ENCODE peak calls at places on chromosomes 7 and 10, in six cellular contexts. One of them, this sample, is unnamed.

GRCh38 chr10:91514025-91514424 is 103.9 kb downstream of the HECTD2 start:
- DNase-seq in H1: no peak
- DNase-seq in GM12892: no peak
- DNase-seq in K562: no peak
- DNase-seq in GM12878: no peak
- DNase-seq in HepG2: no peak
- DNase-seq in this sample: no peak

GRCh38 chr7:55439627-55440026 is 74.5 kb downstream of the LANCL2 start:
- DNase-seq in HepG2: no peak
- DNase-seq in K562: no peak
- DNase-seq in GM12878: no peak
- DNase-seq in GM12892: no peak
- DNase-seq in H1: no peak
- DNase-seq in this sample: no peak

GRCh38 chr10:98675902-98676301 is 229.2 kb upstream of the HPS1 start:
- DNase-seq in H1: no peak
- DNase-seq in K562: no peak
- DNase-seq in HepG2: no peak
- DNase-seq in GM12892: no peak
- DNase-seq in GM12878: peak; percentile 3
- DNase-seq in this sample: no peak

GRCh38 chr7:98287486-98287959 is 6.0 kb downstream of the BRI3 start:
- DNase-seq in HepG2: peak; percentile 11
- DNase-seq in K562: peak; percentile 64
- DNase-seq in H1: peak; percentile 75
- DNase-seq in GM12878: no peak
- DNase-seq in GM12892: no peak
- DNase-seq in this sample: no peak

GRCh38 chr10:43980313-43980712 is 331.6 kb upstream of the ZNF32 start:
- DNase-seq in K562: no peak
- DNase-seq in GM12878: no peak
- DNase-seq in HepG2: no peak
- DNase-seq in GM12892: no peak
- DNase-seq in H1: no peak
- DNase-seq in this sample: no peak

GRCh38 chr7:158366916-158367633 is 220.5 kb downstream of the PTPRN2 start:
- DNase-seq in H1: no peak
- DNase-seq in K562: no peak
- DNase-seq in GM12892: no peak
- DNase-seq in HepG2: no peak
- DNase-seq in GM12878: no peak
- DNase-seq in this sample: no peak

GRCh38 chr7:129188892-129189660 is 643 bp downstream of the SMO start:
- DNase-seq in GM12892: peak; percentile 42
- DNase-seq in H1: peak; percentile 72
- DNase-seq in GM12878: no peak
- DNase-seq in K562: no peak
- DNase-seq in HepG2: no peak
- DNase-seq in this sample: no peak

GRCh38 chr10:132548106-132548823 is 10.7 kb downstream of the INPP5A start:
- DNase-seq in HepG2: no peak
- DNase-seq in K562: no peak
- DNase-seq in H1: no peak
- DNase-seq in GM12878: no peak
- DNase-seq in GM12892: no peak
- DNase-seq in this sample: no peak

GRCh38 chr7:105268056-105268455 is 120.7 kb downstream of the SRPK2 start:
- DNase-seq in K562: no peak
- DNase-seq in GM12892: no peak
- DNase-seq in H1: no peak
- DNase-seq in HepG2: no peak
- DNase-seq in GM12878: no peak
- DNase-seq in this sample: no peak

GRCh38 chr7:155885162-155886160 is 73.2 kb upstream of the SHH start:
- DNase-seq in K562: no peak
- DNase-seq in GM12892: no peak
- DNase-seq in H1: no peak
- DNase-seq in GM12878: no peak
- DNase-seq in HepG2: no peak
- DNase-seq in this sample: no peak

GRCh38 chr10:31352436-31353226 is 33.6 kb downstream of the ZEB1 start:
- DNase-seq in H1: no peak
- DNase-seq in GM12878: no peak
- DNase-seq in K562: no peak
- DNase-seq in GM12892: no peak
- DNase-seq in HepG2: no peak
- DNase-seq in this sample: no peak

GRCh38 chr10:31358688-31359330 is 39.8 kb downstream of the ZEB1 start:
- DNase-seq in GM12878: no peak
- DNase-seq in H1: no peak
- DNase-seq in HepG2: no peak
- DNase-seq in GM12892: no peak
- DNase-seq in K562: no peak
- DNase-seq in this sample: no peak

GRCh38 chr10:31350891-31351290 is 31.9 kb downstream of the ZEB1 start:
- DNase-seq in GM12892: no peak
- DNase-seq in K562: no peak
- DNase-seq in HepG2: no peak
- DNase-seq in GM12878: no peak
- DNase-seq in H1: no peak
- DNase-seq in this sample: no peak

GRCh38 chr10:31347705-31348104 is 28.7 kb downstream of the ZEB1 start:
- DNase-seq in K562: no peak
- DNase-seq in H1: no peak
- DNase-seq in GM12892: no peak
- DNase-seq in GM12878: no peak
- DNase-seq in HepG2: no peak
- DNase-seq in this sample: no peak

DNA sequence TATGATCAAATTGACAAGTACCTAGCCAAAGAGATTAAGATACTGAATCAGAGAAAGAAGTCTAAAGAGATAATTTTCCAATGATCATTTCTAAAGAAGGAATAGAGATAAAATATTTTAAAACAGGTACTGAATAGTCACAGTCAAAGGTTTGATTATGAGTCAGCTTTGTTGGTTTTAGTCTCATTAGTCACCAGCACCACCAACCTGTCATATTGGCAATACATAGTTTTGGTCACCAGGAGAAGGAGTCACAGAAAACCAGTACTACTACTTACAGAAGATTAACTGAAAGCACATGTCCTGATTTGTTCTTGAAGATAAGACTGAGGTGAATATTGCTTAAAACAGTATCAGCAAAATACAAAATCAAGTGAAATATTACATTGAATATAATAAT is 34.6 kb downstream of the ZEB1 start:
- DNase-seq in GM12892: no peak
- DNase-seq in K562: no peak
- DNase-seq in HepG2: peak; percentile 46
- DNase-seq in GM12878: peak; percentile 73
- DNase-seq in H1: no peak
- DNase-seq in this sample: no peak
- TF ChIP-seq TAF1 in GM12892: no peak
- TF ChIP-seq TAF1 in K562: no peak
- TF ChIP-seq TAF1 in HepG2: no peak
- TF ChIP-seq TAF1 in GM12878: no peak
- TF ChIP-seq TAF1 in H1: no peak
- TF ChIP-seq TAF1 in this sample: no peak

GRCh38 chr10:22316286-22317120 is at the start of gene COMMD3:
- DNase-seq in HepG2: peak; percentile 58
- DNase-seq in K562: peak; percentile 80
- DNase-seq in GM12892: no peak
- DNase-seq in H1: peak; percentile 87
- DNase-seq in GM12878: peak; percentile 40
- DNase-seq in this sample: no peak
- TF ChIP-seq POLR2A in HepG2: peak; percentile 90
- TF ChIP-seq POLR2A in K562: peak; percentile 89
- TF ChIP-seq POLR2A in GM12892: peak; percentile 94
- TF ChIP-seq POLR2A in H1: no peak
- TF ChIP-seq POLR2A in GM12878: peak; percentile 94
- TF ChIP-seq POLR2A in this sample: peak; percentile 84

GRCh38 chr10:102753724-102754123 is 10.0 kb downstream of the WBP1L start:
- DNase-seq in HepG2: no peak
- DNase-seq in K562: no peak
- DNase-seq in GM12878: no peak
- DNase-seq in H1: no peak
- DNase-seq in GM12892: no peak
- DNase-seq in this sample: no peak

GRCh38 chr10:102752266-102752930 is 8.7 kb downstream of the WBP1L start:
- DNase-seq in GM12892: no peak
- DNase-seq in GM12878: no peak
- DNase-seq in H1: no peak
- DNase-seq in HepG2: peak; percentile 51
- DNase-seq in K562: no peak
- DNase-seq in this sample: no peak

GRCh38 chr10:102758226-102758932 is 14.6 kb downstream of the WBP1L start:
- DNase-seq in H1: no peak
- DNase-seq in HepG2: no peak
- DNase-seq in K562: no peak
- DNase-seq in GM12892: no peak
- DNase-seq in GM12878: no peak
- DNase-seq in this sample: no peak

GRCh38 chr10:102757323-102757722 is 13.6 kb downstream of the WBP1L start:
- DNase-seq in GM12892: no peak
- DNase-seq in HepG2: no peak
- DNase-seq in GM12878: no peak
- DNase-seq in K562: no peak
- DNase-seq in H1: no peak
- DNase-seq in this sample: no peak

GRCh38 chr10:102752934-102753664 is 9.4 kb downstream of the WBP1L start:
- DNase-seq in GM12892: no peak
- DNase-seq in GM12878: peak; percentile 19
- DNase-seq in H1: no peak
- DNase-seq in HepG2: peak; percentile 63
- DNase-seq in K562: no peak
- DNase-seq in this sample: no peak
- TF ChIP-seq POLR2AphosphoS5 in GM12892: no peak
- TF ChIP-seq POLR2AphosphoS5 in GM12878: no peak
- TF ChIP-seq POLR2AphosphoS5 in H1: no peak
- TF ChIP-seq POLR2AphosphoS5 in HepG2: no peak
- TF ChIP-seq POLR2AphosphoS5 in K562: no peak
- TF ChIP-seq POLR2AphosphoS5 in this sample: no peak

GRCh38 chr7:22665816-22666375 is 61.1 kb upstream of the IL6 start:
- DNase-seq in K562: no peak
- DNase-seq in GM12892: no peak
- DNase-seq in HepG2: no peak
- DNase-seq in GM12878: no peak
- DNase-seq in H1: no peak
- DNase-seq in this sample: no peak

GRCh38 chr7:22664988-22665798 is 61.8 kb upstream of the IL6 start:
- DNase-seq in K562: peak; percentile 38
- DNase-seq in H1: no peak
- DNase-seq in GM12892: no peak
- DNase-seq in HepG2: no peak
- DNase-seq in GM12878: no peak
- DNase-seq in this sample: no peak

GRCh38 chr7:22667562-22668239 is 59.3 kb upstream of the IL6 start:
- DNase-seq in HepG2: no peak
- DNase-seq in H1: no peak
- DNase-seq in GM12892: no peak
- DNase-seq in GM12878: no peak
- DNase-seq in K562: no peak
- DNase-seq in this sample: no peak

GRCh38 chr7:22667187-22667561 is 59.8 kb upstream of the IL6 start:
- DNase-seq in GM12878: no peak
- DNase-seq in H1: no peak
- DNase-seq in GM12892: no peak
- DNase-seq in K562: no peak
- DNase-seq in HepG2: no peak
- DNase-seq in this sample: no peak

GRCh38 chr7:22666732-22667131 is 60.3 kb upstream of the IL6 start:
- DNase-seq in HepG2: no peak
- DNase-seq in K562: no peak
- DNase-seq in H1: no peak
- DNase-seq in GM12878: no peak
- DNase-seq in GM12892: no peak
- DNase-seq in this sample: no peak
- TF ChIP-seq TAF1 in HepG2: no peak
- TF ChIP-seq TAF1 in K562: no peak
- TF ChIP-seq TAF1 in H1: no peak
- TF ChIP-seq TAF1 in GM12878: no peak
- TF ChIP-seq TAF1 in GM12892: no peak
- TF ChIP-seq TAF1 in this sample: no peak

DNA sequence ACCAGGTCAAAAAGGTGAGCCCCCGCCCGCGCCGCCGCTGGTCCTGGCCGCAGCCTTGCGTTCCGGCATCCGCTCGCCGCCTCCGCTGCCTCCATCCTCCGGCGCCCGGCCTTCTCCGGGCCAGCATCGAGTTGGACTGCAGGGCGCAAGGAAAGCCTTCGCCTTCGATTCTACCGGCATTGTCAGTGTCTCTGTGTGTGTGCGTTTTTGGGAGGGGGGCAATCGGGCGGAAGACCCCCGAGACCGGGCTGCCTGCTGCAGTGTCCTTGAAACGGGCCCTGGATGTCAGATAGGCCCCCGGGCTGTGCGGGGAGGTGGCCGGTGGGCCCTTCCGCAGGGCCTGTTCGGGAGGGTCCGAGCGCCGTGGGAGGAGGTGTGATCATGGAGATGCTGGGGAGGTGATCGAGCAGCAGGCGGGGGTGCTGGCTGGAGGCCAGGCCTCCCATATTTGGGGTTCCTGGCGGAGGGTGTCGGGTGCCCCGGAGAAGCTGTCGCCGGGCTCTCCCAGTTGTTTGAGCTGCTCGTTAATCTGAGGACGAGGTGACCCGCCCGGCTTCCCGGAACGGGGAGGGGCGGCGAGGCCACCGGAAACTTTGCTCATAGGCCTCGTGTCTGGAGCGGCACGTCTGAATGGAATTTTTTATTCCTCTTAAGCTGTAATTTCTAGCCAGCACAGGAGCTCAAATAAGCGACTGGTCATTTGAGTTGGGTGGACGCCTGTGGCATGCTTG is 40.9 kb downstream of the HK1 start:
- DNase-seq in K562: peak; percentile 59
- DNase-seq in HepG2: no peak
- DNase-seq in GM12892: peak; percentile 45
- DNase-seq in H1: no peak
- DNase-seq in GM12878: no peak
- DNase-seq in this sample: peak; percentile 51
- TF ChIP-seq POLR2A in K562: no peak
- TF ChIP-seq POLR2A in HepG2: no peak
- TF ChIP-seq POLR2A in GM12892: no peak
- TF ChIP-seq POLR2A in H1: no peak
- TF ChIP-seq POLR2A in GM12878: no peak
- TF ChIP-seq POLR2A in this sample: no peak

GRCh38 chr7:42235734-42236133 is 1.3 kb downstream of the GLI3 start:
- DNase-seq in K562: no peak
- DNase-seq in H1: no peak
- DNase-seq in HepG2: no peak
- DNase-seq in GM12878: no peak
- DNase-seq in GM12892: no peak
- DNase-seq in this sample: no peak

GRCh38 chr7:42237891-42238531 is 1.0 kb upstream of the GLI3 start:
- DNase-seq in GM12878: no peak
- DNase-seq in HepG2: no peak
- DNase-seq in GM12892: no peak
- DNase-seq in K562: peak; percentile 62
- DNase-seq in H1: peak; percentile 81
- DNase-seq in this sample: no peak

GRCh38 chr7:42234736-42235135 is 2.3 kb downstream of the GLI3 start:
- DNase-seq in HepG2: no peak
- DNase-seq in GM12892: no peak
- DNase-seq in H1: no peak
- DNase-seq in GM12878: no peak
- DNase-seq in K562: no peak
- DNase-seq in this sample: no peak

GRCh38 chr7:42237162-42237821 is at the start of gene GLI3:
- DNase-seq in GM12878: no peak
- DNase-seq in GM12892: peak; percentile 58
- DNase-seq in K562: peak; percentile 66
- DNase-seq in H1: peak; percentile 91
- DNase-seq in HepG2: no peak
- DNase-seq in this sample: peak; percentile 73

GRCh38 chr7:42236266-42237161 is 495 bp downstream of the GLI3 start:
- DNase-seq in H1: peak; percentile 75
- DNase-seq in GM12892: no peak
- DNase-seq in HepG2: no peak
- DNase-seq in K562: no peak
- DNase-seq in GM12878: no peak
- DNase-seq in this sample: peak; percentile 30
- TF ChIP-seq POLR2AphosphoS5 in H1: peak; percentile 29
- TF ChIP-seq POLR2AphosphoS5 in GM12892: no peak
- TF ChIP-seq POLR2AphosphoS5 in HepG2: no peak
- TF ChIP-seq POLR2AphosphoS5 in K562: no peak
- TF ChIP-seq POLR2AphosphoS5 in GM12878: no peak
- TF ChIP-seq POLR2AphosphoS5 in this sample: no peak